ENCODE peak calls at places on chromosomes 13 and 19, in eight cellular contexts. N is neuronal stem cell, R is NCI-H446 treated with DMSO at 0.1 percent for 48 hours, A is activated T-helper 1 cell treated with Interleukin-2 at 50 U/mL for 16 hours, S is T-helper 2 cell, Z is SW 1271, M is heart right ventricle, Q is GOT3. P is an unnamed sample.

GRCh38 chr19:532578-533484 is 1.3 kb downstream of the CDC34 start:
- DNase-seq in N (no peak), R (peak), A (no peak), S (no peak), Z (peak), M (peak), Q (no peak), P (peak)

GRCh38 chr13:47109028-47109427 is 212.2 kb upstream of the HTR2A start:
- DNase-seq in N (no peak), R (no peak), A (no peak), S (no peak), Z (no peak), M (no peak), Q (no peak), P (no peak)

GRCh38 chr19:20038358-20039202 is 725 bp downstream of the ZNF682 start:
- DNase-seq in N (no peak), R (no peak), A (no peak), S (no peak), Z (no peak), M (no peak), Q (no peak), P (no peak)

GRCh38 chr19:55118401-55118991 is 1.1 kb upstream of the PPP1R12C start:
- DNase-seq in N (peak), R (no peak), A (no peak), S (no peak), Z (no peak), M (peak), Q (no peak), P (peak)

GRCh38 chr13:20525144-20525600 is 485 bp downstream of the CRYL1 start:
- DNase-seq in N (peak), R (no peak), A (no peak), S (no peak), Z (no peak), M (no peak), Q (no peak), P (peak)

GRCh38 chr13:72101768-72102400 is 234.9 kb upstream of the DACH1 start:
- DNase-seq in N (no peak), R (no peak), A (no peak), S (no peak), Z (no peak), M (no peak), Q (no peak), P (no peak)

GRCh38 chr19:13154911-13155471 is 4.8 kb downstream of the IER2 start:
- DNase-seq in N (peak), R (no peak), A (no peak), S (peak), Z (peak), M (peak), Q (no peak), P (peak)

GRCh38 chr19:38720559-38721236 is 23.6 kb downstream of the CAPN12 start:
- DNase-seq in N (no peak), R (no peak), A (no peak), S (no peak), Z (no peak), M (no peak), Q (no peak), P (no peak)

GRCh38 chr13:48431987-48432615 is 19.2 kb upstream of the LPAR6 start:
- DNase-seq in N (no peak), R (no peak), A (no peak), S (no peak), Z (no peak), M (no peak), Q (no peak), P (no peak)

GRCh38 chr13:20492641-20493040 is 33.0 kb downstream of the CRYL1 start:
- DNase-seq in N (no peak), R (no peak), A (no peak), S (no peak), Z (peak), M (no peak), Q (no peak), P (peak)

GRCh38 chr13:97974773-97975172 is 21.3 kb downstream of the IPO5 start:
- DNase-seq in N (no peak), R (no peak), A (no peak), S (no peak), Z (no peak), M (no peak), Q (no peak), P (no peak)

GRCh38 chr19:50835785-50836542 is 2.6 kb upstream of the KLK15 start:
- DNase-seq in N (peak), R (peak), A (peak), S (peak), Z (peak), M (peak), Q (peak), P (peak)

GRCh38 chr13:21945195-21945594 is 274.3 kb downstream of the FGF9 start:
- DNase-seq in N (no peak), R (no peak), A (no peak), S (no peak), Z (no peak), M (no peak), Q (no peak), P (no peak)

GRCh38 chr19:38506723-38507550 is 73.4 kb downstream of the RYR1 start:
- DNase-seq in N (peak), R (peak), A (peak), S (peak), Z (peak), M (peak), Q (peak), P (peak)

GRCh38 chr13:101579291-101579802 is 126.9 kb downstream of the ITGBL1 start:
- DNase-seq in N (no peak), R (peak), A (no peak), S (no peak), Z (no peak), M (no peak), Q (no peak), P (no peak)

GRCh38 chr13:83211301-83211700 is 671.0 kb downstream of the SLITRK1 start:
- DNase-seq in N (no peak), R (no peak), A (no peak), S (no peak), Z (no peak), M (no peak), Q (no peak), P (no peak)

GRCh38 chr19:4328243-4328990 is 10.2 kb downstream of the STAP2 start:
- DNase-seq in N (peak), R (peak), A (peak), S (peak), Z (no peak), M (peak), Q (peak), P (peak)

GRCh38 chr19:38034153-38034835 is 127.3 kb downstream of the SIPA1L3 start:
- DNase-seq in N (no peak), R (no peak), A (no peak), S (no peak), Z (no peak), M (no peak), Q (no peak), P (no peak)

GRCh38 chr19:56393119-56394012 is at the start of gene ZNF582:
- DNase-seq in N (peak), R (peak), A (peak), S (peak), Z (no peak), M (peak), Q (peak), P (peak)

GRCh38 chr19:28961772-28962500 is 251.0 kb downstream of the UQCRFS1 start:
- DNase-seq in N (no peak), R (no peak), A (no peak), S (no peak), Z (peak), M (no peak), Q (no peak), P (no peak)

GRCh38 chr13:26919311-26919710 is 158.7 kb upstream of the GPR12 start:
- DNase-seq in N (no peak), R (no peak), A (no peak), S (no peak), Z (no peak), M (no peak), Q (no peak), P (no peak)

GRCh38 chr19:3125900-3126524 is 9.8 kb upstream of the GNA15 start:
- DNase-seq in N (no peak), R (no peak), A (peak), S (peak), Z (no peak), M (peak), Q (no peak), P (peak)

GRCh38 chr19:1079566-1080111 is 12.7 kb downstream of the ARHGAP45 start:
- DNase-seq in N (no peak), R (no peak), A (peak), S (peak), Z (no peak), M (no peak), Q (no peak), P (no peak)

GRCh38 chr13:39656325-39656677 is 839 bp downstream of the COG6 start:
- DNase-seq in N (no peak), R (no peak), A (no peak), S (no peak), Z (no peak), M (no peak), Q (no peak), P (no peak)

GRCh38 chr13:30868806-30869470 is 37.1 kb upstream of the MEDAG start:
- DNase-seq in N (no peak), R (no peak), A (no peak), S (no peak), Z (no peak), M (no peak), Q (no peak), P (no peak)

GRCh38 chr19:33906578-33907335 is 110.1 kb downstream of the KCTD15 start:
- DNase-seq in N (peak), R (no peak), A (no peak), S (no peak), Z (no peak), M (peak), Q (no peak), P (peak)

GRCh38 chr19:35261356-35262100 is 7.2 kb upstream of the USF2 start:
- DNase-seq in N (no peak), R (no peak), A (no peak), S (no peak), Z (no peak), M (no peak), Q (no peak), P (no peak)

GRCh38 chr19:51439021-51439465 is 19.2 kb downstream of the SIGLEC8 start:
- DNase-seq in N (no peak), R (no peak), A (no peak), S (no peak), Z (no peak), M (no peak), Q (no peak), P (no peak)

GRCh38 chr19:43811833-43812232 is 9.6 kb upstream of the LYPD5 start:
- DNase-seq in N (no peak), R (no peak), A (no peak), S (no peak), Z (no peak), M (no peak), Q (no peak), P (no peak)

GRCh38 chr13:53137777-53138176 is 109.2 kb downstream of the OLFM4 start:
- DNase-seq in N (no peak), R (no peak), A (no peak), S (no peak), Z (peak), M (no peak), Q (no peak), P (no peak)